ENCODE peak calls at places on chromosomes 5 and 9, in nine cellular contexts. One of them, this sample, is unnamed.

GRCh38 chr9:126384926-126385325 is 58.3 kb downstream of the MVB12B start:
- DNase-seq in GM12891: no peak
- DNase-seq in HCT116: no peak
- DNase-seq in A549: no peak
- DNase-seq in prostate gland: no peak
- DNase-seq in lower leg skin: no peak
- DNase-seq in transverse colon: no peak
- DNase-seq in ovary: no peak
- DNase-seq in body of pancreas: no peak
- DNase-seq in this sample: no peak

GRCh38 chr5:60148356-60148755 is 254.8 kb upstream of the PDE4D start:
- DNase-seq in ovary: no peak
- DNase-seq in transverse colon: no peak
- DNase-seq in body of pancreas: no peak
- DNase-seq in GM12891: no peak
- DNase-seq in lower leg skin: no peak
- DNase-seq in A549: no peak
- DNase-seq in HCT116: no peak
- DNase-seq in prostate gland: no peak
- DNase-seq in this sample: no peak

GRCh38 chr5:10555134-10555733 is 8.6 kb upstream of the ANKRD33B start:
- DNase-seq in A549: peak
- DNase-seq in transverse colon: no peak
- DNase-seq in body of pancreas: no peak
- DNase-seq in HCT116: no peak
- DNase-seq in lower leg skin: no peak
- DNase-seq in prostate gland: no peak
- DNase-seq in GM12891: no peak
- DNase-seq in ovary: no peak
- DNase-seq in this sample: no peak

GRCh38 chr5:176653401-176653800 is 6.1 kb downstream of the TSPAN17 start:
- DNase-seq in ovary: no peak
- DNase-seq in A549: no peak
- DNase-seq in GM12891: no peak
- DNase-seq in body of pancreas: no peak
- DNase-seq in transverse colon: no peak
- DNase-seq in HCT116: no peak
- DNase-seq in prostate gland: no peak
- DNase-seq in lower leg skin: no peak
- DNase-seq in this sample: no peak

GRCh38 chr5:114447084-114447773 is 85.4 kb downstream of the KCNN2 start:
- DNase-seq in lower leg skin: no peak
- DNase-seq in prostate gland: no peak
- DNase-seq in body of pancreas: no peak
- DNase-seq in A549: peak
- DNase-seq in transverse colon: no peak
- DNase-seq in GM12891: no peak
- DNase-seq in HCT116: no peak
- DNase-seq in ovary: no peak
- DNase-seq in this sample: peak

GRCh38 chr5:167576928-167577327 is 714.5 kb upstream of the WWC1 start:
- DNase-seq in lower leg skin: no peak
- DNase-seq in prostate gland: no peak
- DNase-seq in ovary: no peak
- DNase-seq in body of pancreas: no peak
- DNase-seq in GM12891: no peak
- DNase-seq in A549: no peak
- DNase-seq in HCT116: no peak
- DNase-seq in transverse colon: no peak
- DNase-seq in this sample: no peak

GRCh38 chr9:101465330-101465915 is 29.8 kb upstream of the ALDOB start:
- DNase-seq in transverse colon: peak
- DNase-seq in HCT116: peak
- DNase-seq in prostate gland: peak
- DNase-seq in lower leg skin: peak
- DNase-seq in A549: peak
- DNase-seq in body of pancreas: peak
- DNase-seq in ovary: no peak
- DNase-seq in GM12891: no peak
- DNase-seq in this sample: peak

GRCh38 chr9:7360513-7360912 is 439.1 kb downstream of the DMAC1 start:
- DNase-seq in GM12891: no peak
- DNase-seq in prostate gland: no peak
- DNase-seq in transverse colon: no peak
- DNase-seq in HCT116: no peak
- DNase-seq in body of pancreas: no peak
- DNase-seq in ovary: no peak
- DNase-seq in lower leg skin: no peak
- DNase-seq in A549: no peak
- DNase-seq in this sample: no peak

GRCh38 chr5:151063136-151063544 is 17.7 kb downstream of the TNIP1 start:
- DNase-seq in A549: peak
- DNase-seq in ovary: peak
- DNase-seq in lower leg skin: no peak
- DNase-seq in body of pancreas: peak
- DNase-seq in prostate gland: no peak
- DNase-seq in GM12891: no peak
- DNase-seq in HCT116: no peak
- DNase-seq in transverse colon: no peak
- DNase-seq in this sample: peak

GRCh38 chr5:104186100-104186499 is 623.5 kb upstream of the NUDT12 start:
- DNase-seq in ovary: no peak
- DNase-seq in lower leg skin: peak
- DNase-seq in GM12891: no peak
- DNase-seq in body of pancreas: peak
- DNase-seq in A549: no peak
- DNase-seq in transverse colon: no peak
- DNase-seq in prostate gland: no peak
- DNase-seq in HCT116: peak
- DNase-seq in this sample: peak

GRCh38 chr9:4596165-4596922 is 65.8 kb upstream of the PLPP6 start:
- DNase-seq in lower leg skin: no peak
- DNase-seq in ovary: no peak
- DNase-seq in GM12891: no peak
- DNase-seq in transverse colon: peak
- DNase-seq in body of pancreas: no peak
- DNase-seq in A549: no peak
- DNase-seq in prostate gland: no peak
- DNase-seq in HCT116: no peak
- DNase-seq in this sample: no peak

GRCh38 chr9:121242955-121243346 is 25.0 kb upstream of the GSN start:
- DNase-seq in HCT116: no peak
- DNase-seq in lower leg skin: no peak
- DNase-seq in ovary: no peak
- DNase-seq in A549: no peak
- DNase-seq in transverse colon: no peak
- DNase-seq in prostate gland: no peak
- DNase-seq in GM12891: no peak
- DNase-seq in body of pancreas: no peak
- DNase-seq in this sample: no peak

GRCh38 chr5:16615737-16616535 is 861 bp downstream of the RETREG1 start:
- DNase-seq in ovary: no peak
- DNase-seq in GM12891: no peak
- DNase-seq in lower leg skin: no peak
- DNase-seq in body of pancreas: no peak
- DNase-seq in transverse colon: peak
- DNase-seq in A549: no peak
- DNase-seq in HCT116: no peak
- DNase-seq in prostate gland: no peak
- DNase-seq in this sample: no peak

GRCh38 chr9:2477755-2478154 is 143.8 kb upstream of the VLDLR start:
- DNase-seq in HCT116: no peak
- DNase-seq in A549: no peak
- DNase-seq in ovary: no peak
- DNase-seq in lower leg skin: no peak
- DNase-seq in body of pancreas: no peak
- DNase-seq in prostate gland: no peak
- DNase-seq in GM12891: no peak
- DNase-seq in transverse colon: no peak
- DNase-seq in this sample: no peak

GRCh38 chr5:178280631-178281030 is 48.0 kb upstream of the PHYKPL start:
- DNase-seq in A549: no peak
- DNase-seq in HCT116: no peak
- DNase-seq in lower leg skin: no peak
- DNase-seq in GM12891: no peak
- DNase-seq in prostate gland: no peak
- DNase-seq in ovary: no peak
- DNase-seq in body of pancreas: no peak
- DNase-seq in transverse colon: no peak
- DNase-seq in this sample: peak

GRCh38 chr9:80259079-80259478 is 687.3 kb downstream of the TLE4 start:
- DNase-seq in transverse colon: no peak
- DNase-seq in HCT116: no peak
- DNase-seq in A549: no peak
- DNase-seq in ovary: no peak
- DNase-seq in prostate gland: no peak
- DNase-seq in lower leg skin: no peak
- DNase-seq in GM12891: no peak
- DNase-seq in body of pancreas: no peak
- DNase-seq in this sample: no peak

DNA sequence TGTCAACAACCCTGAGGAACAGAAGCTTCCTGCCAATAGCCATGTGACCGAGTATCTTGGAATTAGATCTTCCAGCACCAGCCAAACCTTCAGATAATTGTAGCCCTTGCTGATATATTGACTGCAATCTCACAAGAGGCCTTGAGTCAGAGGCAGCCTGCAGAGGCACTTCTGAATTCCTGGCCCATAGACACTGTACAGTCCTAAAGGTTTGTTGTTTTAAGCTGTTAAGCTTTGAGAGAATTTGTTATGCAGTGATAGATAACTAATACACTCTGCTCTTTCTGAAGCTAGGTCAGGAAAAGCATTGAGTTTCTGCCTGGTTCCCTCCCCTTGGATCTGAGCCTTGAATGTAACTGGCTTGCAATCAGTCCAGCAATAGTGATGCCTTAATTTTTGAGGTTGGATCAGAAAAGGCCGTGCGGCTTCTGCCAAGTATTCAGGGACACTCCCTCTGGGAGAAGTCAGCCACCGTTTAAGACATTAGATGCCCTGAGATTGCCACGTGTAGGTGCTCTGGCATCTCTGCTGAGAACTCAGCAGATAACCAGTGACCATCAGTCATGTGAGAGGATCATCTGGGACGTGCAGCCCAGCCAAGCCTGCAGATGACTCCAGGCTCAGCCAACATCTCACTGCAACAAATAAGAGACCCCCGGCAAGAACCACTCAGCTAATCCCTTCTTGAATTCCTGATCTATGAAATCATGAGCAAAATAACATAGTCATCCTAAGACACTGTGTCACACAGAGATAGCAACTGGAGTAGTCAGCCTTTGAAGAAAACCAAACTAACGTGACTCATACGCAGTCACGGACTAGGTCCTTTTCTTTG is 126.8 kb upstream of the STC2 start:
- DNase-seq in HCT116: peak
- DNase-seq in lower leg skin: peak
- DNase-seq in ovary: peak
- DNase-seq in transverse colon: peak
- DNase-seq in body of pancreas: peak
- DNase-seq in A549: peak
- DNase-seq in prostate gland: no peak
- DNase-seq in GM12891: no peak
- DNase-seq in this sample: peak
- TF ChIP-seq POLR2A in HCT116: no peak
- TF ChIP-seq POLR2A in lower leg skin: no peak
- TF ChIP-seq POLR2A in ovary: no peak
- TF ChIP-seq POLR2A in transverse colon: no peak
- TF ChIP-seq POLR2A in body of pancreas: no peak
- TF ChIP-seq POLR2A in A549: no peak
- TF ChIP-seq POLR2A in prostate gland: no peak
- TF ChIP-seq POLR2A in GM12891: no peak
- TF ChIP-seq POLR2A in this sample: no peak

GRCh38 chr5:963673-964531 is 44.7 kb upstream of the NKD2 start:
- DNase-seq in lower leg skin: no peak
- DNase-seq in ovary: no peak
- DNase-seq in body of pancreas: no peak
- DNase-seq in A549: no peak
- DNase-seq in HCT116: no peak
- DNase-seq in GM12891: peak
- DNase-seq in transverse colon: no peak
- DNase-seq in prostate gland: no peak
- DNase-seq in this sample: peak
- TF ChIP-seq POLR2A in lower leg skin: no peak
- TF ChIP-seq POLR2A in ovary: no peak
- TF ChIP-seq POLR2A in body of pancreas: no peak
- TF ChIP-seq POLR2A in A549: no peak
- TF ChIP-seq POLR2A in HCT116: no peak
- TF ChIP-seq POLR2A in GM12891: no peak
- TF ChIP-seq POLR2A in transverse colon: no peak
- TF ChIP-seq POLR2A in prostate gland: no peak
- TF ChIP-seq POLR2A in this sample: peak

GRCh38 chr5:55997742-55998351 is 3.1 kb upstream of the IL6ST start:
- DNase-seq in body of pancreas: no peak
- DNase-seq in transverse colon: no peak
- DNase-seq in GM12891: no peak
- DNase-seq in HCT116: no peak
- DNase-seq in A549: no peak
- DNase-seq in prostate gland: no peak
- DNase-seq in lower leg skin: no peak
- DNase-seq in ovary: no peak
- DNase-seq in this sample: peak

GRCh38 chr5:55994502-55994997 is at the start of gene IL6ST:
- DNase-seq in ovary: no peak
- DNase-seq in body of pancreas: peak
- DNase-seq in lower leg skin: peak
- DNase-seq in HCT116: no peak
- DNase-seq in GM12891: no peak
- DNase-seq in prostate gland: peak
- DNase-seq in transverse colon: peak
- DNase-seq in A549: peak
- DNase-seq in this sample: no peak

GRCh38 chr5:55993628-55994501 is 898 bp downstream of the IL6ST start:
- DNase-seq in prostate gland: no peak
- DNase-seq in transverse colon: no peak
- DNase-seq in HCT116: no peak
- DNase-seq in ovary: no peak
- DNase-seq in A549: no peak
- DNase-seq in lower leg skin: no peak
- DNase-seq in body of pancreas: no peak
- DNase-seq in GM12891: no peak
- DNase-seq in this sample: peak

GRCh38 chr5:55993013-55993412 is 1.8 kb downstream of the IL6ST start:
- DNase-seq in transverse colon: no peak
- DNase-seq in ovary: no peak
- DNase-seq in GM12891: no peak
- DNase-seq in A549: no peak
- DNase-seq in body of pancreas: no peak
- DNase-seq in lower leg skin: no peak
- DNase-seq in prostate gland: peak
- DNase-seq in HCT116: no peak
- DNase-seq in this sample: peak

GRCh38 chr5:55994998-55995914 is 493 bp upstream of the IL6ST start:
- DNase-seq in A549: peak
- DNase-seq in GM12891: peak
- DNase-seq in transverse colon: peak
- DNase-seq in prostate gland: peak
- DNase-seq in HCT116: peak
- DNase-seq in ovary: peak
- DNase-seq in lower leg skin: peak
- DNase-seq in body of pancreas: peak
- DNase-seq in this sample: peak
- TF ChIP-seq POLR2A in A549: peak
- TF ChIP-seq POLR2A in GM12891: peak
- TF ChIP-seq POLR2A in transverse colon: peak
- TF ChIP-seq POLR2A in prostate gland: peak
- TF ChIP-seq POLR2A in HCT116: peak
- TF ChIP-seq POLR2A in ovary: peak
- TF ChIP-seq POLR2A in lower leg skin: peak
- TF ChIP-seq POLR2A in body of pancreas: peak
- TF ChIP-seq POLR2A in this sample: peak

GRCh38 chr9:124280176-124280691 is 22.5 kb downstream of the NEK6 start:
- DNase-seq in prostate gland: peak
- DNase-seq in ovary: peak
- DNase-seq in body of pancreas: no peak
- DNase-seq in HCT116: no peak
- DNase-seq in A549: no peak
- DNase-seq in GM12891: no peak
- DNase-seq in transverse colon: no peak
- DNase-seq in lower leg skin: peak
- DNase-seq in this sample: no peak
- TF ChIP-seq POLR2A in prostate gland: no peak
- TF ChIP-seq POLR2A in ovary: no peak
- TF ChIP-seq POLR2A in body of pancreas: no peak
- TF ChIP-seq POLR2A in HCT116: no peak
- TF ChIP-seq POLR2A in A549: no peak
- TF ChIP-seq POLR2A in GM12891: no peak
- TF ChIP-seq POLR2A in transverse colon: no peak
- TF ChIP-seq POLR2A in lower leg skin: no peak
- TF ChIP-seq POLR2A in this sample: no peak

This sample was measured in NB4.